ENCODE peak calls at places on chromosome 15, in seven cellular contexts. W is activated gamma-delta T cell treated with Interleukin-2 at 50 U/mL for 16 hours; P is CD4-positive, alpha-beta memory T cell; J is stimulated activated CD8-positive, alpha-beta memory T cell treated with anti-CD3 and anti-CD28 coated beads, Interleukin-2, amount 100 ng/mL, for 1 hour; I is adrenal gland; L is AG20443; Z is fibroblast of the aortic adventitia. X is an unnamed sample.

GRCh38 chr15:72339777-72340177 is 19.8 kb upstream of the CELF6 start:
- DNase-seq in W (no peak), P (no peak), J (no peak), I (peak), L (peak), Z (peak), X (peak)

GRCh38 chr15:72925661-72926060 is 126.6 kb upstream of the NEO1 start:
- DNase-seq in W (no peak), P (no peak), J (no peak), I (no peak), L (no peak), Z (peak), X (no peak)

GRCh38 chr15:89187911-89188514 is 33.4 kb downstream of the RLBP1 start:
- DNase-seq in W (no peak), P (no peak), J (no peak), I (no peak), L (no peak), Z (no peak), X (no peak)

GRCh38 chr15:57881361-57881760 is 174.8 kb downstream of the POLR2M start:
- DNase-seq in W (no peak), P (no peak), J (no peak), I (no peak), L (peak), Z (no peak), X (peak)

GRCh38 chr15:60713096-60714084 is 234.4 kb upstream of the ICE2 start:
- DNase-seq in W (no peak), P (no peak), J (no peak), I (no peak), L (peak), Z (peak), X (no peak)

GRCh38 chr15:91801836-91802534 is 51.5 kb upstream of the SLCO3A1 start:
- DNase-seq in W (no peak), P (no peak), J (no peak), I (no peak), L (no peak), Z (no peak), X (peak)

GRCh38 chr15:45134682-45135604 is 5.1 kb downstream of the DUOX1 start:
- DNase-seq in W (no peak), P (no peak), J (no peak), I (no peak), L (no peak), Z (no peak), X (no peak)

GRCh38 chr15:79965836-79966630 is 5.0 kb downstream of the BCL2A1 start:
- DNase-seq in W (no peak), P (no peak), J (no peak), I (no peak), L (no peak), Z (no peak), X (peak)

GRCh38 chr15:35928847-35929246 is 382.9 kb upstream of the DPH6 start:
- DNase-seq in W (no peak), P (no peak), J (no peak), I (no peak), L (no peak), Z (no peak), X (no peak)

GRCh38 chr15:38795471-38796245 is 231.0 kb upstream of the RASGRP1 start:
- DNase-seq in W (no peak), P (no peak), J (no peak), I (no peak), L (peak), Z (peak), X (no peak)

GRCh38 chr15:62067448-62068044 is 769 bp downstream of the C2CD4A start:
- DNase-seq in W (no peak), P (peak), J (no peak), I (peak), L (peak), Z (no peak), X (peak)

GRCh38 chr15:58724471-58724870 is 25.0 kb downstream of the ADAM10 start:
- DNase-seq in W (no peak), P (no peak), J (no peak), I (no peak), L (peak), Z (peak), X (no peak)

GRCh38 chr15:66042624-66043023 is 173.3 kb downstream of the RAB11A start:
- DNase-seq in W (no peak), P (no peak), J (no peak), I (no peak), L (no peak), Z (no peak), X (peak)

GRCh38 chr15:77425104-77425503 is 4.4 kb downstream of the HMG20A start:
- DNase-seq in W (no peak), P (no peak), J (no peak), I (no peak), L (no peak), Z (no peak), X (no peak)

GRCh38 chr15:80779658-80780415 is 667 bp downstream of the CEMIP start:
- DNase-seq in W (no peak), P (no peak), J (no peak), I (no peak), L (peak), Z (peak), X (peak)

GRCh38 chr15:98801234-98801561 is 152.9 kb downstream of the IGF1R start:
- DNase-seq in W (peak), P (no peak), J (no peak), I (no peak), L (no peak), Z (no peak), X (no peak)

GRCh38 chr15:84840741-84841429 is 23.7 kb downstream of the ALPK3 start:
- DNase-seq in W (no peak), P (no peak), J (no peak), I (peak), L (peak), Z (peak), X (peak)

GRCh38 chr15:68340711-68341671 is 63.4 kb downstream of the FEM1B start:
- DNase-seq in W (no peak), P (no peak), J (no peak), I (no peak), L (no peak), Z (no peak), X (no peak)

GRCh38 chr15:73345658-73346057 is 23.1 kb downstream of the HCN4 start:
- DNase-seq in W (no peak), P (no peak), J (no peak), I (no peak), L (no peak), Z (no peak), X (no peak)

X was measured in mammary epithelial cell.